ENCODE peak calls at places on chromosome 15, in seven cellular contexts. N, S, Z, V, L, P and H are unnamed samples.
A peak's percentile ranks its signal among the peaks of the same experiment; 100 is the strongest.

GRCh38 chr15:31104048-31104447 is 2.5 kb upstream of the TRPM1 start:
- DNase-seq in N (no peak), S (no peak), Z (no peak), V (no peak), L (no peak), P (no peak), H (no peak)

GRCh38 chr15:57541805-57542504 is 49.7 kb upstream of the MYZAP start:
- DNase-seq in N (no peak), S (peak; percentile 88), Z (peak; percentile 36), V (peak; percentile 64), L (peak; percentile 66), P (peak; percentile 77), H (no peak)

GRCh38 chr15:36469567-36469966 is 109.9 kb upstream of the CDIN1 start:
- DNase-seq in N (no peak), S (no peak), Z (no peak), V (no peak), L (peak; percentile 45), P (no peak), H (no peak)

GRCh38 chr15:73746288-73746687 is 6.9 kb downstream of the INSYN1 start:
- DNase-seq in N (no peak), S (no peak), Z (no peak), V (no peak), L (no peak), P (no peak), H (no peak)

GRCh38 chr15:75718326-75718725 is 5.7 kb upstream of the CSPG4 start:
- DNase-seq in N (no peak), S (peak; percentile 89), Z (no peak), V (no peak), L (peak; percentile 31), P (no peak), H (no peak)

GRCh38 chr15:56341201-56341600 is 24.0 kb upstream of the TEX9 start:
- DNase-seq in N (no peak), S (no peak), Z (no peak), V (no peak), L (peak; percentile 62), P (no peak), H (no peak)

GRCh38 chr15:71543413-71543812 is 266.9 kb upstream of the NR2E3 start:
- DNase-seq in N (no peak), S (no peak), Z (no peak), V (no peak), L (no peak), P (no peak), H (no peak)

GRCh38 chr15:71532994-71533393 is 277.4 kb upstream of the NR2E3 start:
- DNase-seq in N (no peak), S (no peak), Z (no peak), V (peak; percentile 23), L (peak; percentile 55), P (no peak), H (no peak)

GRCh38 chr15:81071130-81071529 is 62.9 kb upstream of the CFAP161 start:
- DNase-seq in N (no peak), S (peak; percentile 66), Z (no peak), V (no peak), L (peak; percentile 38), P (no peak), H (no peak)

GRCh38 chr15:94238539-94239118 is 7.3 kb downstream of the MCTP2 start:
- DNase-seq in N (no peak), S (no peak), Z (no peak), V (no peak), L (no peak), P (no peak), H (no peak)

GRCh38 chr15:65937476-65937875 is 68.2 kb downstream of the RAB11A start:
- DNase-seq in N (no peak), S (no peak), Z (no peak), V (no peak), L (peak; percentile 19), P (peak; percentile 76), H (no peak)

GRCh38 chr15:81666828-81667227 is 292.8 kb upstream of the TMC3 start:
- DNase-seq in N (no peak), S (no peak), Z (no peak), V (no peak), L (peak; percentile 18), P (no peak), H (no peak)

GRCh38 chr15:25508369-25509002 is 69.7 kb upstream of the UBE3A start:
- DNase-seq in N (no peak), S (no peak), Z (no peak), V (peak; percentile 32), L (peak; percentile 38), P (no peak), H (no peak)

GRCh38 chr15:70669006-70669602 is 94.3 kb downstream of the UACA start:
- DNase-seq in N (no peak), S (no peak), Z (no peak), V (peak; percentile 27), L (no peak), P (no peak), H (no peak)

GRCh38 chr15:78950906-78951840 is 6.3 kb upstream of the CTSH start:
- DNase-seq in N (no peak), S (no peak), Z (no peak), V (no peak), L (peak; percentile 70), P (no peak), H (peak; percentile 0)

GRCh38 chr15:74725845-74726773 is 781 bp upstream of the CYP1A1 start:
- DNase-seq in N (peak; percentile 79), S (no peak), Z (no peak), V (peak; percentile 77), L (no peak), P (no peak), H (no peak)

GRCh38 chr15:82810061-82810862 is 834 bp downstream of the WHAMM start:
- DNase-seq in N (peak; percentile 82), S (no peak), Z (no peak), V (no peak), L (peak; percentile 43), P (no peak), H (no peak)

GRCh38 chr15:26620528-26620927 is 152.3 kb downstream of the GABRB3 start:
- DNase-seq in N (no peak), S (no peak), Z (no peak), V (no peak), L (no peak), P (no peak), H (no peak)

GRCh38 chr15:38650936-38651327 is 86.3 kb upstream of the RASGRP1 start:
- DNase-seq in N (no peak), S (no peak), Z (no peak), V (no peak), L (no peak), P (no peak), H (no peak)

GRCh38 chr15:38652183-38652794 is 87.7 kb upstream of the RASGRP1 start:
- DNase-seq in N (no peak), S (no peak), Z (no peak), V (no peak), L (no peak), P (no peak), H (no peak)

GRCh38 chr15:38651328-38652038 is 86.9 kb upstream of the RASGRP1 start:
- DNase-seq in N (no peak), S (no peak), Z (no peak), V (no peak), L (peak; percentile 73), P (no peak), H (no peak)

GRCh38 chr15:38650384-38650783 is 85.8 kb upstream of the RASGRP1 start:
- DNase-seq in N (no peak), S (no peak), Z (no peak), V (no peak), L (no peak), P (no peak), H (no peak)

DNA sequence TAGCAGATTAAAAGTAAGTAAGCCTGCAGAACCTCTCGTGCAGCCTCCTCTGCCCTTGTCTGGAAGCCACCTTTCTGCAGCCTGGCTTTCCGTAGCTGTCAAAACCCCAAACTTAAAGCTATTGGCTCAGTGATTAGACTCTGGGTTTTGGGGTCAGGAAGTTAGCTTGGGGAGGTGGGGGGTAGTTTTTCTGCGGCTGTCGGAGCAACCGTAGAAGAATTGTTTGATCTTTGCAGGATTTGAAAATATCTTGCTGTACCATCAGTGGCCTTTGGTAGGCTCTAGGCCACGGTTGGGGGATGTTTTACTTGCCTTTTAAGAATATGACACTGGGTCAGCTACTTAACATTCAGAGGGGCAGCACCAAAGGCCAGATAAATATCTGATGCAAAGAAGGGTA is 88.4 kb upstream of the RASGRP1 start:
- DNase-seq in N (no peak), S (no peak), Z (no peak), V (no peak), L (no peak), P (no peak), H (no peak)
- TF ChIP-seq CTCF in N (no peak), S (no peak), Z (no peak), V (no peak), L (no peak), P (no peak), H (no peak)

GRCh38 chr15:60591491-60592385 is 112.8 kb upstream of the ICE2 start:
- DNase-seq in N (peak; percentile 91), S (peak; percentile 73), Z (no peak), V (peak; percentile 68), L (no peak), P (peak; percentile 29), H (no peak)
- TF ChIP-seq CTCF in N (peak; percentile 2), S (peak; percentile 17), Z (no peak), V (no peak), L (no peak), P (no peak), H (peak; percentile 20)

DNA sequence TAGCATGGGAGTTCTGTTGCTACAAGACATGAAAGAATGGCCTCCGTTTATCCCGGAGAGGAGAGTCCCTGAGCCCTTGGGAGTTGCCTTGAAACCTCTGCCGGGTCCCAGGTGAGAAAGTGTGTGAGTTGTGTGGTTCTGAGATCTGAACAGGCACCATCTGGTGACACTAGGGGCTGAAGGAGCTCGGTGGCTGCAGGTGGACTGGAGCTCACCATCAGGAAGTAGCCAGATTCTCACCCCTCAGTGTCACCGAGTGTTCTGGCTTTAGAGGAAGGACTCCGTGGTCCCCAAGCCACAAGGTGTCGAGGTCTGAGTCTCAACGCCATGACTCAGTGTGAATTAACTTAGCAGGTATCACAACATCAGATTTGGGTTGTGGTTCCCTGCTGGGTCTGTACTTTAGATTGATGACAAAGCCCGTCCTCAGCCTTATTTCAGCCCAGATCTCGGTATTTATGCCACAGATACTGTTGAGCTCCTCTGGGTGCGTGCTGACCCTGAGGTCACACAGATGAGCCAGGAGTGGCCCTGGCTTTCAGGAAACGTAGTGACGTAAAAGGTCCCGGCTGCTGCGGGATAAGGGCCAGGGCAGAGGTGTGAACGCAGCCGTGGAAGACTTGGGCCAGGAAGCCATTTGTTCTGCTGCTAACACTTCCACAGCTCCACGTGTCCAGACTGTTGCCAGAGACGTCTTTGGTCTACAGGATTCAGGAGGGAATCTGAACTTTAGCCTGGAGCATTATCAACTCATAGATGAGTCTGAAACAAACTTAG is 54.4 kb downstream of the PGPEP1L start:
- DNase-seq in N (no peak), S (no peak), Z (no peak), V (peak; percentile 61), L (no peak), P (no peak), H (peak; percentile 42)
- TF ChIP-seq CTCF in N (no peak), S (no peak), Z (no peak), V (no peak), L (no peak), P (no peak), H (no peak)

DNA sequence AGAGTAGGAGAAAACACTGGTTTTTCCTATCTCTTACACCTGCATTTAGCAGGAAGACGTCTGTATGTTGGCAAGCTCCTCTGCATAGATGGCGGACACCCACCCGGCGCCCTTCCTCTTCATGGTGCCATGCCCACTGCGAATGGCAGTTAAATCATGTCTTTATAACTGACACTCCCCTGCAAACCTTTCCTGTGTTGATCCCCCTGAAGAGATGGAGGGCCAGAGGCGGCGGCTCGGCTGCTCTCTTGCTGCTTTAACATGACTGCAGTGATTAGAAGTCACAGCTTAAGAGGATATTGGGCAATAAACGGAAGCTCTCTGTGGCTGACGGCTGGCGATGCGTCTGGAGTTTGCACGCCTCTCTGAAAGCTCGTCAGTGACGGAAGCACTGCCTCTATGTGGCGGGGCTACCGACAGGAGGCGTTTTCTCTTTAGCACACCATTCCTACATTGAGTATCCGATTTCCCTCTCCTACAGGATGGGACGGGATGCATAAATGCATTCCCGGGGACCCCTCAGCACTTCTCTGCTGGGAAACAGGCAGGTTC is 25.5 kb upstream of the SNRPA1 start:
- DNase-seq in N (peak; percentile 71), S (no peak), Z (no peak), V (peak; percentile 68), L (peak; percentile 21), P (peak; percentile 21), H (no peak)
- TF ChIP-seq CTCF in N (peak; percentile 7), S (no peak), Z (no peak), V (peak; percentile 41), L (peak; percentile 26), P (peak; percentile 18), H (peak; percentile 44)